ENCODE peak calls at places on chromosomes 1 and 21, in four cellular contexts. Y is A549; B is CD8-positive, alpha-beta T cell; S is keratinocyte. K is an unnamed sample.

GRCh38 chr1:21574464-21575151 is 65.4 kb downstream of the ALPL start:
- DNase-seq in Y (no peak), B (no peak), S (no peak), K (no peak)

GRCh38 chr1:82162526-82163420 is 362.0 kb downstream of the ADGRL2 start:
- DNase-seq in Y (no peak), B (no peak), S (no peak), K (no peak)

GRCh38 chr1:1567831-1568380 is 6.8 kb downstream of the SSU72 start:
- DNase-seq in Y (no peak), B (no peak), S (no peak), K (no peak)

GRCh38 chr1:109193653-109194590 is 19.8 kb upstream of the SARS1 start:
- DNase-seq in Y (peak; percentile 67), B (peak; percentile 51), S (no peak), K (peak; percentile 68)

GRCh38 chr1:204920967-204921366 is 50.3 kb downstream of the NFASC start:
- DNase-seq in Y (no peak), B (no peak), S (no peak), K (no peak)

GRCh38 chr1:245823408-245824147 is 668.8 kb downstream of the KIF26B start:
- DNase-seq in Y (no peak), B (no peak), S (no peak), K (no peak)

GRCh38 chr1:39076127-39076798 is 50.1 kb downstream of the NDUFS5 start:
- DNase-seq in Y (no peak), B (no peak), S (no peak), K (peak; percentile 51)

GRCh38 chr1:905071-905749 is 18.5 kb upstream of the SAMD11 start:
- DNase-seq in Y (no peak), B (peak; percentile 36), S (no peak), K (peak; percentile 26)

GRCh38 chr1:30872033-30872947 is 36.3 kb downstream of the SDC3 start:
- DNase-seq in Y (no peak), B (no peak), S (no peak), K (no peak)

GRCh38 chr1:206933333-206933945 is 11.7 kb upstream of the FCMR start:
- DNase-seq in Y (peak; percentile 48), B (peak; percentile 84), S (no peak), K (peak; percentile 87)

GRCh38 chr1:109304221-109304915 is 2.4 kb downstream of the MYBPHL start:
- DNase-seq in Y (no peak), B (no peak), S (no peak), K (no peak)

GRCh38 chr21:29301703-29302102 is 3.0 kb downstream of the BACH1 start:
- DNase-seq in Y (no peak), B (no peak), S (no peak), K (no peak)

GRCh38 chr1:18047122-18047521 is 60.5 kb upstream of the IGSF21 start:
- DNase-seq in Y (no peak), B (no peak), S (no peak), K (no peak)

GRCh38 chr1:44784094-44785026 is 3.6 kb downstream of the BEST4 start:
- DNase-seq in Y (no peak), B (peak; percentile 20), S (no peak), K (peak; percentile 45)

GRCh38 chr1:16617778-16618580 is 4.6 kb upstream of the NBPF1 start:
- DNase-seq in Y (no peak), B (peak; percentile 4), S (no peak), K (no peak)

GRCh38 chr21:32520885-32521735 is 64.2 kb downstream of the TCP10L start:
- DNase-seq in Y (no peak), B (no peak), S (peak; percentile 19), K (peak; percentile 24)

GRCh38 chr1:15953791-15954201 is 22.1 kb downstream of the ZBTB17 start:
- DNase-seq in Y (no peak), B (no peak), S (no peak), K (no peak)

GRCh38 chr1:24888971-24889670 is 41.0 kb downstream of the RUNX3 start:
- DNase-seq in Y (no peak), B (no peak), S (no peak), K (no peak)

GRCh38 chr1:115113781-115114180 is 24.5 kb upstream of the TSPAN2 start:
- DNase-seq in Y (no peak), B (no peak), S (no peak), K (no peak)

GRCh38 chr21:46212721-46213484 is 15.7 kb downstream of the LSS start:
- DNase-seq in Y (no peak), B (no peak), S (no peak), K (peak; percentile 40)

GRCh38 chr21:39125752-39126485 is 57.3 kb downstream of the PSMG1 start:
- DNase-seq in Y (no peak), B (no peak), S (no peak), K (no peak)

GRCh38 chr21:34642211-34643075 is 26.4 kb upstream of the CLIC6 start:
- DNase-seq in Y (no peak), B (no peak), S (peak; percentile 40), K (no peak)

GRCh38 chr21:20661745-20662470 is 336.3 kb upstream of the NCAM2 start:
- DNase-seq in Y (no peak), B (no peak), S (no peak), K (no peak)

GRCh38 chr1:24932284-24932683 is 2.2 kb upstream of the RUNX3 start:
- DNase-seq in Y (peak; percentile 68), B (peak; percentile 68), S (no peak), K (peak; percentile 62)

GRCh38 chr1:91885331-91885715 is 628 bp downstream of the TGFBR3 start:
- DNase-seq in Y (no peak), B (peak; percentile 20), S (no peak), K (peak; percentile 61)

GRCh38 chr1:69991644-69992043 is 213.7 kb downstream of the LRRC40 start:
- DNase-seq in Y (no peak), B (no peak), S (no peak), K (no peak)

GRCh38 chr1:17351047-17351446 is 20.9 kb upstream of the PADI6 start:
- DNase-seq in Y (no peak), B (no peak), S (no peak), K (no peak)

GRCh38 chr1:161311595-161312181 is 1.9 kb upstream of the MPZ start:
- DNase-seq in Y (no peak), B (no peak), S (no peak), K (no peak)

GRCh38 chr1:151494741-151495281 is 16.4 kb upstream of the CGN start:
- DNase-seq in Y (no peak), B (no peak), S (peak; percentile 52), K (no peak)

GRCh38 chr1:29368936-29369932 is 132.9 kb downstream of the PTPRU start:
- DNase-seq in Y (no peak), B (no peak), S (no peak), K (no peak)

GRCh38 chr1:221742555-221743415 is 896 bp upstream of the DUSP10 start:
- DNase-seq in Y (peak; percentile 74), B (peak; percentile 74), S (no peak), K (peak; percentile 86)

GRCh38 chr1:222266223-222267215 is 281.4 kb downstream of the HHIPL2 start:
- DNase-seq in Y (no peak), B (no peak), S (no peak), K (no peak)

GRCh38 chr1:118300808-118301207 is 115.8 kb upstream of the SPAG17 start:
- DNase-seq in Y (no peak), B (no peak), S (no peak), K (no peak)

GRCh38 chr1:27637052-27637451 is 2.1 kb upstream of the FGR start:
- DNase-seq in Y (no peak), B (no peak), S (no peak), K (no peak)

GRCh38 chr1:209260146-209260545 is 323.4 kb upstream of the CAMK1G start:
- DNase-seq in Y (no peak), B (no peak), S (no peak), K (no peak)

GRCh38 chr21:31874817-31875216 is 2.0 kb downstream of the HUNK start:
- DNase-seq in Y (no peak), B (no peak), S (no peak), K (no peak)

GRCh38 chr1:9225411-9225785 is 9.2 kb upstream of the H6PD start:
- DNase-seq in Y (no peak), B (no peak), S (no peak), K (no peak)

GRCh38 chr1:70079546-70079945 is 125.8 kb downstream of the LRRC40 start:
- DNase-seq in Y (no peak), B (no peak), S (no peak), K (no peak)

GRCh38 chr1:155134858-155135415 is 715 bp upstream of the SLC50A1 start:
- DNase-seq in Y (peak; percentile 94), B (peak; percentile 23), S (peak; percentile 83), K (peak; percentile 95)

GRCh38 chr1:155137129-155137528 is 1.5 kb downstream of the SLC50A1 start:
- DNase-seq in Y (no peak), B (no peak), S (no peak), K (no peak)

GRCh38 chr1:155136728-155137127 is 1.1 kb downstream of the SLC50A1 start:
- DNase-seq in Y (no peak), B (peak; percentile 14), S (no peak), K (no peak)

GRCh38 chr1:155134322-155134721 is 1.3 kb upstream of the SLC50A1 start:
- DNase-seq in Y (no peak), B (no peak), S (no peak), K (no peak)

GRCh38 chr1:155135416-155136197 is at the start of gene SLC50A1:
- DNase-seq in Y (peak; percentile 91), B (peak; percentile 92), S (no peak), K (peak; percentile 97)
- TF ChIP-seq CTCF in Y (no peak), B (no peak), S (peak; percentile 43), K (no peak)

GRCh38 chr1:26234644-26235384 is 814 bp downstream of the CEP85 start:
- DNase-seq in Y (peak; percentile 28), B (peak; percentile 9), S (no peak), K (no peak)
- TF ChIP-seq CTCF in Y (no peak), B (no peak), S (no peak), K (no peak)

GRCh38 chr1:234871039-234871709 is 257.5 kb downstream of the TOMM20 start:
- DNase-seq in Y (no peak), B (no peak), S (no peak), K (no peak)
- TF ChIP-seq CTCF in Y (no peak), B (no peak), S (no peak), K (no peak)

GRCh38 chr1:47529520-47530098 is 91.8 kb downstream of the FOXD2 start:
- DNase-seq in Y (no peak), B (no peak), S (no peak), K (no peak)
- TF ChIP-seq CTCF in Y (peak; percentile 27), B (peak; percentile 42), S (peak; percentile 60), K (peak; percentile 77)

DNA sequence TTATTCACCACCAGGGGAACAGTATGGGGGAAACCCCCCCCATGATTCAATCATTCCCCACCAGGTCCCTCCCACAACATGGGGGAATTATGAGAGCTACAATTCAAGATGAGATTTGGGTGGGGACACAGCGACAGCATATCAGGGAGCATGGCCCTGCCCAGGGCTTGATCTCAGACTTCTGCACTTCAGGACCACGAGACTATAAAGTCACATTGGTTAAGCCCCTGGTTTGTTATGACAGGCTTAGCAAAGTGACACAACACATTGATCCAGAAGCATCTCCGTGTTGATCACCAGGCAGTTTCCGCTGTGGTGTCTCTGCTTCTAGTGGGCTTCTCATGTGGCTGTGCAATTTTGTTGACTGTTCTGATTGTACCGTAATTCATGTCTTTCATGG is 312.7 kb upstream of the C1orf174 start:
- DNase-seq in Y (no peak), B (no peak), S (no peak), K (no peak)
- TF ChIP-seq CTCF in Y (no peak), B (no peak), S (no peak), K (no peak)

K was measured in Peyer's patch.